ENCODE peak calls at places on chromosome 1, in four cellular contexts. O is NCI-H2081, V is fibroblast of mammary gland, K is GM12865. I is an unnamed sample.

GRCh38 chr1:47031059-47031458 is 7.6 kb downstream of the CYP4X1 start:
- DNase-seq in O (no peak), V (peak), K (no peak), I (no peak)

GRCh38 chr1:2594641-2595131 is 8.1 kb downstream of the PRXL2B start:
- DNase-seq in O (no peak), V (no peak), K (no peak), I (no peak)

GRCh38 chr1:94743866-94744265 is 76.3 kb upstream of the SLC44A3 start:
- DNase-seq in O (no peak), V (peak), K (no peak), I (no peak)

GRCh38 chr1:159012495-159012894 is 2.8 kb downstream of the IFI16 start:
- DNase-seq in O (no peak), V (peak), K (peak), I (no peak)

GRCh38 chr1:21793104-21793503 is 10.2 kb upstream of the USP48 start:
- DNase-seq in O (no peak), V (no peak), K (no peak), I (no peak)

GRCh38 chr1:234727018-234727757 is 117.2 kb upstream of the IRF2BP2 start:
- DNase-seq in O (peak), V (no peak), K (peak), I (no peak)

GRCh38 chr1:47875831-47876586 is 121.2 kb downstream of the TRABD2B start:
- DNase-seq in O (no peak), V (peak), K (peak), I (no peak)

GRCh38 chr1:240232548-240232947 is 140.9 kb downstream of the FMN2 start:
- DNase-seq in O (no peak), V (peak), K (no peak), I (no peak)

GRCh38 chr1:15153842-15154479 is 414 bp downstream of the TMEM51 start:
- DNase-seq in O (peak), V (peak), K (no peak), I (peak)

GRCh38 chr1:65476327-65476726 is 55.9 kb downstream of the LEPR start:
- DNase-seq in O (no peak), V (no peak), K (no peak), I (no peak)

GRCh38 chr1:51990478-51990965 is at the start of gene RAB3B:
- DNase-seq in O (peak), V (peak), K (peak), I (peak)

GRCh38 chr1:103250441-103250861 is 142.1 kb upstream of the COL11A1 start:
- DNase-seq in O (no peak), V (no peak), K (no peak), I (no peak)

GRCh38 chr1:221923921-221924598 is 182.2 kb upstream of the DUSP10 start:
- DNase-seq in O (no peak), V (peak), K (no peak), I (no peak)

GRCh38 chr1:151403612-151404011 is 4.2 kb downstream of the PSMB4 start:
- DNase-seq in O (no peak), V (no peak), K (no peak), I (no peak)

I was measured in upper lobe of right lung.